ENCODE peak calls at places on chromosome 7, in four cellular contexts. G, K, U and R are unnamed samples.

GRCh38 chr7:100434297-100435144 is 1.8 kb downstream of the PPP1R35 start:
- DNase-seq in K (no peak), U (no peak), G (no peak), R (no peak)

GRCh38 chr7:25537678-25538375 is 309.5 kb upstream of the NPVF start:
- DNase-seq in U (no peak), G (no peak), K (no peak), R (peak)

GRCh38 chr7:87253589-87254087 is 34.1 kb upstream of the TMEM243 start:
- DNase-seq in G (no peak), K (no peak), U (no peak), R (no peak)

GRCh38 chr7:54112568-54112967 is 429.6 kb upstream of the VSTM2A start:
- DNase-seq in K (no peak), U (no peak), G (no peak), R (no peak)

GRCh38 chr7:111705807-111706206 is 143.5 kb upstream of the IMMP2L start:
- DNase-seq in K (no peak), G (no peak), U (no peak), R (no peak)

GRCh38 chr7:149704507-149704906 is 68.9 kb downstream of the ZNF467 start:
- DNase-seq in G (no peak), U (no peak), K (no peak), R (peak)

GRCh38 chr7:131008840-131009651 is 275.0 kb upstream of the KLF14 start:
- DNase-seq in G (no peak), U (no peak), K (no peak), R (no peak)

GRCh38 chr7:28749673-28750072 is 208.5 kb downstream of the TRIL start:
- DNase-seq in G (no peak), K (no peak), U (no peak), R (no peak)

GRCh38 chr7:24910551-24911212 is 69.3 kb downstream of the OSBPL3 start:
- DNase-seq in G (no peak), U (no peak), K (no peak), R (no peak)

GRCh38 chr7:2607122-2607912 is 24.5 kb upstream of the TTYH3 start:
- DNase-seq in U (no peak), K (no peak), G (no peak), R (peak)

GRCh38 chr7:36182854-36183604 is 30.0 kb downstream of the EEPD1 start:
- DNase-seq in K (no peak), G (no peak), U (no peak), R (no peak)